ENCODE peak calls at places on chromosomes 13 and 19, in eight cellular contexts. S, Z, R, J, M, W, E and C are unnamed samples.

GRCh38 chr19:2923510-2923909 is 21.3 kb downstream of the ZNF77 start:
- DNase-seq in W (no peak), J (no peak), M (no peak), E (no peak), R (peak), Z (no peak), S (no peak), C (peak)

GRCh38 chr13:73722120-73722519 is 412.1 kb downstream of the KLF12 start:
- DNase-seq in E (no peak), W (no peak), Z (no peak), J (no peak), M (no peak), S (peak), R (peak), C (peak)

GRCh38 chr19:18672606-18673337 is 10.7 kb upstream of the CRTC1 start:
- DNase-seq in W (no peak), E (no peak), S (no peak), Z (no peak), M (no peak), J (no peak), R (no peak), C (peak)

GRCh38 chr13:79767126-79767525 is 286.2 kb downstream of the NDFIP2 start:
- DNase-seq in J (no peak), R (peak), M (no peak), W (no peak), Z (no peak), E (no peak), S (no peak), C (no peak)

GRCh38 chr13:66994097-66994496 is 236.0 kb downstream of the PCDH9 start:
- DNase-seq in S (peak), M (no peak), J (peak), Z (no peak), R (peak), E (peak), W (no peak), C (peak)

GRCh38 chr13:79392882-79393563 is 13.0 kb downstream of the RBM26 start:
- DNase-seq in E (no peak), R (peak), Z (peak), M (no peak), S (peak), J (no peak), W (no peak), C (peak)

GRCh38 chr13:109700176-109700575 is 86.2 kb downstream of the IRS2 start:
- DNase-seq in M (no peak), Z (no peak), R (peak), J (no peak), E (no peak), S (no peak), W (no peak), C (peak)

GRCh38 chr19:47405197-47405550 is 14.2 kb downstream of the MEIS3 start:
- DNase-seq in R (no peak), S (no peak), Z (no peak), E (no peak), J (no peak), M (no peak), W (no peak), C (no peak)

GRCh38 chr19:1102407-1103106 is 1.2 kb upstream of the GPX4 start:
- DNase-seq in W (no peak), M (no peak), R (peak), S (peak), Z (no peak), E (no peak), J (no peak), C (peak)

GRCh38 chr13:45718063-45718462 is 15.9 kb downstream of the CBY2 start:
- DNase-seq in J (peak), W (no peak), Z (peak), E (no peak), M (no peak), S (no peak), R (peak), C (peak)

GRCh38 chr13:48132961-48133360 is 38.1 kb upstream of the MED4 start:
- DNase-seq in W (no peak), R (no peak), E (no peak), J (no peak), S (no peak), M (no peak), Z (no peak), C (no peak)

GRCh38 chr19:41802770-41803169 is 6.4 kb downstream of the CEACAM3 start:
- DNase-seq in J (no peak), Z (no peak), S (no peak), W (no peak), M (no peak), R (no peak), E (no peak), C (no peak)

GRCh38 chr13:31138515-31138914 is 23.2 kb downstream of the HSPH1 start:
- DNase-seq in R (no peak), E (no peak), M (no peak), S (no peak), Z (no peak), W (no peak), J (no peak), C (no peak)